ENCODE peak calls at places on chromosomes 3 and 15, in six cellular contexts. F, K, E, O, J and V are unnamed samples.
A peak's percentile ranks its signal among the peaks of the same experiment; 100 is the strongest.

GRCh38 chr15:37698679-37699078 is 235.8 kb upstream of the TMCO5A start:
- DNase-seq in K (no peak), F (no peak), J (no peak), E (peak; percentile 31), O (no peak), V (no peak)

GRCh38 chr3:77931272-77932009 is 891.5 kb downstream of the ROBO2 start:
- DNase-seq in K (no peak), O (no peak), E (no peak), J (no peak), F (no peak), V (no peak)

GRCh38 chr3:185337231-185337816 is 25.6 kb upstream of the MAP3K13 start:
- DNase-seq in K (peak; percentile 83), F (no peak), E (no peak), O (no peak), J (no peak), V (no peak)

GRCh38 chr15:62896380-62896866 is 146.1 kb upstream of the TPM1 start:
- DNase-seq in K (no peak), E (no peak), J (no peak), O (no peak), F (no peak), V (no peak)

GRCh38 chr15:40307421-40308165 is at the start of gene PLCB2:
- DNase-seq in F (peak; percentile 40), K (no peak), E (no peak), J (no peak), O (peak; percentile 84), V (peak; percentile 16)

GRCh38 chr3:125039897-125040175 is 16.0 kb downstream of the HEG1 start:
- DNase-seq in E (no peak), F (no peak), O (no peak), K (no peak), J (no peak), V (no peak)

GRCh38 chr3:13015286-13016082 is 57.7 kb downstream of the IQSEC1 start:
- DNase-seq in K (no peak), E (no peak), J (no peak), F (peak; percentile 48), O (no peak), V (no peak)

GRCh38 chr15:63332367-63333078 is 49.1 kb downstream of the CA12 start:
- DNase-seq in K (no peak), F (no peak), O (no peak), J (no peak), E (peak; percentile 86), V (no peak)

GRCh38 chr3:851098-851790 is 241.6 kb upstream of the CNTN6 start:
- DNase-seq in F (no peak), K (no peak), O (peak; percentile 15), E (no peak), J (no peak), V (no peak)

GRCh38 chr15:44102675-44103254 is 92.3 kb downstream of the FRMD5 start:
- DNase-seq in J (peak; percentile 14), K (no peak), E (peak; percentile 99), F (no peak), O (no peak), V (no peak)